ENCODE peak calls at places on chromosomes 4 and X, in ten cellular contexts. One of them, this sample, is unnamed.
A peak's percentile ranks its signal among the peaks of the same experiment; 100 is the strongest.

GRCh38 chr4:108166441-108167315 is 2.1 kb downstream of the LEF1 start:
- DNase-seq in GM23338: peak; percentile 94
- DNase-seq in AG09309: no peak
- DNase-seq in NCI-H2029 treated with DMSO at 0.1 percent for 48 hours: peak; percentile 55
- DNase-seq in fibroblast of the conjunctiva: no peak
- DNase-seq in NCI-H1092: peak; percentile 50
- DNase-seq in nucleus accumbens: no peak
- DNase-seq in kidney tubule cell: no peak
- DNase-seq in substantia nigra: no peak
- DNase-seq in neural progenitor cell: peak; percentile 85
- DNase-seq in this sample: peak; percentile 53

GRCh38 chr4:100299019-100299418 is 108.8 kb upstream of the DDIT4L start:
- DNase-seq in GM23338: no peak
- DNase-seq in AG09309: peak; percentile 95
- DNase-seq in NCI-H2029 treated with DMSO at 0.1 percent for 48 hours: no peak
- DNase-seq in fibroblast of the conjunctiva: peak; percentile 93
- DNase-seq in NCI-H1092: no peak
- DNase-seq in nucleus accumbens: no peak
- DNase-seq in kidney tubule cell: peak; percentile 86
- DNase-seq in substantia nigra: no peak
- DNase-seq in neural progenitor cell: peak; percentile 55
- DNase-seq in this sample: no peak

GRCh38 chrX:118571829-118572228 is 76.2 kb downstream of the DOCK11 start:
- DNase-seq in GM23338: no peak
- DNase-seq in AG09309: no peak
- DNase-seq in NCI-H2029 treated with DMSO at 0.1 percent for 48 hours: no peak
- DNase-seq in fibroblast of the conjunctiva: peak; percentile 53
- DNase-seq in NCI-H1092: no peak
- DNase-seq in nucleus accumbens: no peak
- DNase-seq in kidney tubule cell: no peak
- DNase-seq in substantia nigra: no peak
- DNase-seq in neural progenitor cell: no peak
- DNase-seq in this sample: no peak

GRCh38 chr4:184536881-184537248 is 62.5 kb upstream of the IRF2 start:
- DNase-seq in GM23338: no peak
- DNase-seq in AG09309: no peak
- DNase-seq in NCI-H2029 treated with DMSO at 0.1 percent for 48 hours: no peak
- DNase-seq in fibroblast of the conjunctiva: no peak
- DNase-seq in NCI-H1092: no peak
- DNase-seq in nucleus accumbens: no peak
- DNase-seq in kidney tubule cell: peak; percentile 6
- DNase-seq in substantia nigra: no peak
- DNase-seq in neural progenitor cell: no peak
- DNase-seq in this sample: no peak

GRCh38 chrX:71533850-71534515 is 1.1 kb downstream of the OGT start:
- DNase-seq in GM23338: peak; percentile 53
- DNase-seq in AG09309: no peak
- DNase-seq in NCI-H2029 treated with DMSO at 0.1 percent for 48 hours: no peak
- DNase-seq in fibroblast of the conjunctiva: peak; percentile 13
- DNase-seq in NCI-H1092: peak; percentile 36
- DNase-seq in nucleus accumbens: peak; percentile 14
- DNase-seq in kidney tubule cell: peak; percentile 26
- DNase-seq in substantia nigra: peak; percentile 25
- DNase-seq in neural progenitor cell: peak; percentile 65
- DNase-seq in this sample: peak; percentile 35

GRCh38 chrX:40878821-40879571 is 143.7 kb upstream of the MED14 start:
- DNase-seq in GM23338: peak; percentile 76
- DNase-seq in AG09309: no peak
- DNase-seq in NCI-H2029 treated with DMSO at 0.1 percent for 48 hours: no peak
- DNase-seq in fibroblast of the conjunctiva: no peak
- DNase-seq in NCI-H1092: no peak
- DNase-seq in nucleus accumbens: no peak
- DNase-seq in kidney tubule cell: no peak
- DNase-seq in substantia nigra: no peak
- DNase-seq in neural progenitor cell: peak; percentile 13
- DNase-seq in this sample: no peak

GRCh38 chr4:18025263-18025662 is 3.7 kb upstream of the LCORL start:
- DNase-seq in GM23338: no peak
- DNase-seq in AG09309: no peak
- DNase-seq in NCI-H2029 treated with DMSO at 0.1 percent for 48 hours: no peak
- DNase-seq in fibroblast of the conjunctiva: no peak
- DNase-seq in NCI-H1092: no peak
- DNase-seq in nucleus accumbens: no peak
- DNase-seq in kidney tubule cell: no peak
- DNase-seq in substantia nigra: no peak
- DNase-seq in neural progenitor cell: no peak
- DNase-seq in this sample: no peak

GRCh38 chrX:12115377-12115776 is 22.9 kb upstream of the FRMPD4 start:
- DNase-seq in GM23338: peak; percentile 66
- DNase-seq in AG09309: no peak
- DNase-seq in NCI-H2029 treated with DMSO at 0.1 percent for 48 hours: no peak
- DNase-seq in fibroblast of the conjunctiva: no peak
- DNase-seq in NCI-H1092: no peak
- DNase-seq in nucleus accumbens: no peak
- DNase-seq in kidney tubule cell: peak; percentile 10
- DNase-seq in substantia nigra: no peak
- DNase-seq in neural progenitor cell: peak; percentile 45
- DNase-seq in this sample: no peak

GRCh38 chr4:26116057-26116456 is 202.0 kb downstream of the SMIM20 start:
- DNase-seq in GM23338: no peak
- DNase-seq in AG09309: no peak
- DNase-seq in NCI-H2029 treated with DMSO at 0.1 percent for 48 hours: no peak
- DNase-seq in fibroblast of the conjunctiva: no peak
- DNase-seq in NCI-H1092: no peak
- DNase-seq in nucleus accumbens: no peak
- DNase-seq in kidney tubule cell: no peak
- DNase-seq in substantia nigra: no peak
- DNase-seq in neural progenitor cell: no peak
- DNase-seq in this sample: no peak

GRCh38 chr4:8545439-8545765 is 34.8 kb upstream of the GPR78 start:
- DNase-seq in GM23338: no peak
- DNase-seq in AG09309: no peak
- DNase-seq in NCI-H2029 treated with DMSO at 0.1 percent for 48 hours: no peak
- DNase-seq in fibroblast of the conjunctiva: no peak
- DNase-seq in NCI-H1092: no peak
- DNase-seq in nucleus accumbens: no peak
- DNase-seq in kidney tubule cell: no peak
- DNase-seq in substantia nigra: no peak
- DNase-seq in neural progenitor cell: no peak
- DNase-seq in this sample: peak; percentile 28

GRCh38 chr4:89799071-89799470 is 37.9 kb downstream of the SNCA start:
- DNase-seq in GM23338: no peak
- DNase-seq in AG09309: no peak
- DNase-seq in NCI-H2029 treated with DMSO at 0.1 percent for 48 hours: no peak
- DNase-seq in fibroblast of the conjunctiva: no peak
- DNase-seq in NCI-H1092: no peak
- DNase-seq in nucleus accumbens: no peak
- DNase-seq in kidney tubule cell: no peak
- DNase-seq in substantia nigra: no peak
- DNase-seq in neural progenitor cell: no peak
- DNase-seq in this sample: no peak

GRCh38 chrX:134460005-134460860 is at the start of gene HPRT1:
- DNase-seq in GM23338: peak; percentile 75
- DNase-seq in AG09309: no peak
- DNase-seq in NCI-H2029 treated with DMSO at 0.1 percent for 48 hours: peak; percentile 11
- DNase-seq in fibroblast of the conjunctiva: peak; percentile 46
- DNase-seq in NCI-H1092: peak; percentile 74
- DNase-seq in nucleus accumbens: peak; percentile 68
- DNase-seq in kidney tubule cell: peak; percentile 82
- DNase-seq in substantia nigra: peak; percentile 70
- DNase-seq in neural progenitor cell: peak; percentile 90
- DNase-seq in this sample: peak; percentile 92